ENCODE peak calls at places on chromosomes 5 and 9, in four cellular contexts. B, P, W and Q are unnamed samples.
A peak's percentile ranks its signal among the peaks of the same experiment; 100 is the strongest.

GRCh38 chr5:31479706-31480105 is 52.2 kb downstream of the DROSHA start:
- DNase-seq in B (no peak), P (no peak), W (no peak), Q (no peak)

GRCh38 chr9:133405508-133406009 is 12.3 kb downstream of the REXO4 start:
- DNase-seq in B (no peak), P (no peak), W (no peak), Q (no peak)

GRCh38 chr9:14238044-14238443 is 75.9 kb downstream of the NFIB start:
- DNase-seq in B (no peak), P (no peak), W (no peak), Q (no peak)

GRCh38 chr9:121692606-121693505 is 41.4 kb downstream of the DAB2IP start:
- DNase-seq in B (no peak), P (no peak), W (no peak), Q (no peak)

GRCh38 chr9:130805510-130806387 is 29.3 kb upstream of the ABL1 start:
- DNase-seq in B (no peak), P (peak; percentile 25), W (no peak), Q (no peak)

GRCh38 chr5:134227259-134227658 is 1.4 kb upstream of the PPP2CA start:
- DNase-seq in B (no peak), P (no peak), W (peak; percentile 22), Q (no peak)

GRCh38 chr9:696332-697090 is 145.0 kb upstream of the DMRT1 start:
- DNase-seq in B (no peak), P (no peak), W (no peak), Q (no peak)

GRCh38 chr9:131464354-131465000 is 38.2 kb upstream of the POMT1 start:
- DNase-seq in B (no peak), P (no peak), W (no peak), Q (peak; percentile 62)

GRCh38 chr5:160315968-160316367 is 3.6 kb upstream of the CCNJL start:
- DNase-seq in B (no peak), P (no peak), W (no peak), Q (no peak)

GRCh38 chr9:94056442-94056974 is 27.8 kb upstream of the PTPDC1 start:
- DNase-seq in B (no peak), P (no peak), W (no peak), Q (no peak)

GRCh38 chr9:128705051-128705965 is 3.0 kb downstream of the PKN3 start:
- DNase-seq in B (no peak), P (no peak), W (no peak), Q (peak; percentile 72)

GRCh38 chr5:150092159-150092787 is 5.9 kb upstream of the CSF1R start:
- DNase-seq in B (no peak), P (no peak), W (peak; percentile 18), Q (no peak)

GRCh38 chr5:125412561-125413535 is 666.4 kb upstream of the ZNF608 start:
- DNase-seq in B (no peak), P (no peak), W (no peak), Q (peak; percentile 82)

GRCh38 chr5:151620463-151620844 is 29.3 kb upstream of the FAT2 start:
- DNase-seq in B (no peak), P (no peak), W (no peak), Q (no peak)